ENCODE peak calls at places on chromosome 15, in five cellular contexts. I, Q, H, C and L are unnamed samples.

GRCh38 chr15:84826369-84826823 is 9.2 kb downstream of the ALPK3 start:
- DNase-seq in H (peak), C (peak), Q (peak), I (no peak), L (no peak)

GRCh38 chr15:35062164-35063099 is 22.7 kb downstream of the NANOGP8 start:
- DNase-seq in H (no peak), Q (no peak), I (no peak), C (no peak), L (no peak)

GRCh38 chr15:91338763-91339162 is 238.7 kb downstream of the SV2B start:
- DNase-seq in I (no peak), C (no peak), Q (peak), H (no peak), L (no peak)

GRCh38 chr15:92164327-92165000 is 229.2 kb upstream of the ST8SIA2 start:
- DNase-seq in I (no peak), H (peak), Q (peak), C (no peak), L (no peak)

GRCh38 chr15:65937476-65937875 is 68.2 kb downstream of the RAB11A start:
- DNase-seq in C (no peak), H (no peak), Q (peak), I (no peak), L (no peak)

GRCh38 chr15:22939051-22939450 is 41.1 kb downstream of the CYFIP1 start:
- DNase-seq in Q (no peak), C (no peak), H (no peak), I (no peak), L (no peak)

GRCh38 chr15:97168704-97169475 is 791.6 kb upstream of the ARRDC4 start:
- DNase-seq in I (no peak), H (no peak), Q (no peak), C (no peak), L (no peak)

GRCh38 chr15:36075333-36075732 is 504.1 kb upstream of the CDIN1 start:
- DNase-seq in I (no peak), H (peak), C (no peak), Q (no peak), L (no peak)

GRCh38 chr15:88249220-88249619 is 7.3 kb downstream of the NTRK3 start:
- DNase-seq in Q (no peak), H (peak), C (no peak), I (no peak), L (no peak)

GRCh38 chr15:93399121-93399520 is 310.1 kb upstream of the RGMA start:
- DNase-seq in I (no peak), Q (no peak), C (no peak), H (no peak), L (no peak)

GRCh38 chr15:65524226-65524625 is 6.0 kb upstream of the HACD3 start:
- DNase-seq in Q (no peak), I (no peak), C (no peak), H (no peak), L (no peak)

GRCh38 chr15:95291878-95292472 is 1038.5 kb upstream of the NR2F2 start:
- DNase-seq in Q (peak), I (peak), C (no peak), H (no peak), L (no peak)

GRCh38 chr15:52651114-52651513 is 28.1 kb downstream of the ATOSA start:
- DNase-seq in C (no peak), I (no peak), H (no peak), Q (no peak), L (no peak)

GRCh38 chr15:67803299-67803698 is 22.0 kb upstream of the SKOR1 start:
- DNase-seq in C (no peak), Q (no peak), I (no peak), H (no peak), L (no peak)

GRCh38 chr15:80689716-80690115 is 5.4 kb upstream of the ABHD17C start:
- DNase-seq in C (no peak), Q (no peak), H (no peak), I (no peak), L (no peak)

GRCh38 chr15:67067161-67067853 is 1.9 kb downstream of the SMAD3 start:
- DNase-seq in H (peak), I (no peak), C (no peak), Q (no peak), L (no peak)

GRCh38 chr15:77069521-77070121 is 1.3 kb downstream of the TSPAN3 start:
- DNase-seq in C (no peak), I (no peak), Q (peak), H (no peak), L (no peak)

GRCh38 chr15:93467327-93467726 is 378.3 kb upstream of the RGMA start:
- DNase-seq in C (peak), H (no peak), Q (no peak), I (no peak), L (no peak)

GRCh38 chr15:89091667-89092220 is 3.5 kb downstream of the ABHD2 start:
- DNase-seq in H (no peak), I (no peak), C (no peak), Q (no peak), L (no peak)